ENCODE peak calls at places on chromosomes 3 and 15, in four cellular contexts. Z is endothelial cell of umbilical vein, J is HepG2, L is HCT116. U is an unnamed sample.

GRCh38 chr15:56677271-56677670 is 56.0 kb downstream of the ZNF280D start:
- DNase-seq in Z (no peak), J (peak), L (no peak), U (no peak)

GRCh38 chr3:49131576-49131975 is 1.3 kb downstream of the LAMB2 start:
- DNase-seq in Z (no peak), J (no peak), L (no peak), U (no peak)

GRCh38 chr3:194475978-194476377 is 10.8 kb downstream of the ATP13A3 start:
- DNase-seq in Z (peak), J (no peak), L (no peak), U (peak)

GRCh38 chr3:87563712-87564111 is 287.3 kb upstream of the POU1F1 start:
- DNase-seq in Z (no peak), J (no peak), L (no peak), U (no peak)

GRCh38 chr3:141240290-141241247 is 8.9 kb downstream of the PXYLP1 start:
- DNase-seq in Z (no peak), J (no peak), L (no peak), U (no peak)

GRCh38 chr3:42224658-42225421 is 41.1 kb downstream of the CCK start:
- DNase-seq in Z (no peak), J (no peak), L (no peak), U (no peak)

GRCh38 chr3:138395865-138396751 is 38.3 kb upstream of the ESYT3 start:
- DNase-seq in Z (no peak), J (no peak), L (no peak), U (no peak)

GRCh38 chr3:190116551-190117067 is 4.1 kb downstream of the P3H2 start:
- DNase-seq in Z (no peak), J (no peak), L (no peak), U (no peak)

GRCh38 chr3:133970916-133971315 is 58.8 kb downstream of the SLCO2A1 start:
- DNase-seq in Z (no peak), J (no peak), L (no peak), U (no peak)

GRCh38 chr15:54273928-54274327 is 295.7 kb downstream of the UNC13C start:
- DNase-seq in Z (no peak), J (no peak), L (no peak), U (no peak)

GRCh38 chr3:175777495-175777894 is 918.4 kb downstream of the NAALADL2 start:
- DNase-seq in Z (peak), J (peak), L (no peak), U (peak)

GRCh38 chr3:149585401-149585726 is 72.5 kb downstream of the WWTR1 start:
- DNase-seq in Z (no peak), J (no peak), L (no peak), U (no peak)

GRCh38 chr3:197226179-197226578 is 72.2 kb downstream of the DLG1 start:
- DNase-seq in Z (no peak), J (no peak), L (no peak), U (no peak)

GRCh38 chr3:59734061-59734460 is 684.2 kb upstream of the CFAP20DC start:
- DNase-seq in Z (no peak), J (no peak), L (no peak), U (no peak)

GRCh38 chr15:101063891-101064794 is 145.0 kb downstream of the LRRK1 start:
- DNase-seq in Z (no peak), J (peak), L (no peak), U (peak)

GRCh38 chr3:58032186-58032585 is 24.0 kb downstream of the FLNB start:
- DNase-seq in Z (no peak), J (no peak), L (no peak), U (no peak)

GRCh38 chr3:30626443-30627181 is 20.2 kb downstream of the TGFBR2 start:
- DNase-seq in Z (no peak), J (no peak), L (peak), U (peak)

GRCh38 chr3:89565098-89565497 is 457.7 kb downstream of the EPHA3 start:
- DNase-seq in Z (no peak), J (no peak), L (no peak), U (peak)

GRCh38 chr3:62873672-62874397 is 1.4 kb downstream of the CADPS start:
- DNase-seq in Z (no peak), J (no peak), L (no peak), U (peak)

GRCh38 chr15:66592505-66593218 is 26.9 kb upstream of the LCTL start:
- DNase-seq in Z (no peak), J (no peak), L (no peak), U (no peak)

GRCh38 chr3:10596746-10597448 is 91.5 kb upstream of the ATP2B2 start:
- DNase-seq in Z (no peak), J (no peak), L (no peak), U (no peak)

GRCh38 chr15:23860846-23861245 is 173.7 kb upstream of the NDN start:
- DNase-seq in Z (no peak), J (no peak), L (no peak), U (no peak)

GRCh38 chr3:129602730-129603560 is 3.5 kb downstream of the PLXND1 start:
- DNase-seq in Z (peak), J (peak), L (no peak), U (peak)

GRCh38 chr3:4772171-4772804 is 206.9 kb upstream of the BHLHE40 start:
- DNase-seq in Z (peak), J (no peak), L (no peak), U (peak)

GRCh38 chr3:125622381-125622788 is 27.1 kb upstream of the OSBPL11 start:
- DNase-seq in Z (no peak), J (no peak), L (no peak), U (no peak)

GRCh38 chr3:120113128-120114116 is 19.2 kb upstream of the GSK3B start:
- DNase-seq in Z (no peak), J (no peak), L (peak), U (peak)

GRCh38 chr15:55992769-55993110 is 672 bp downstream of the NEDD4 start:
- DNase-seq in Z (no peak), J (peak), L (no peak), U (peak)

GRCh38 chr3:124572851-124573405 is 157.3 kb upstream of the UMPS start:
- DNase-seq in Z (no peak), J (no peak), L (no peak), U (no peak)

GRCh38 chr3:71728632-71729342 is 3.6 kb upstream of the EIF4E3 start:
- DNase-seq in Z (no peak), J (no peak), L (no peak), U (no peak)

GRCh38 chr3:124415471-124415960 is 314.7 kb upstream of the UMPS start:
- DNase-seq in Z (no peak), J (no peak), L (no peak), U (no peak)

GRCh38 chr15:89836255-89837133 is 21.8 kb upstream of the ANPEP start:
- DNase-seq in Z (no peak), J (no peak), L (no peak), U (peak)
- H3K4me3 ChIP-seq in Z (no peak), J (no peak), L (no peak), U (peak)

DNA sequence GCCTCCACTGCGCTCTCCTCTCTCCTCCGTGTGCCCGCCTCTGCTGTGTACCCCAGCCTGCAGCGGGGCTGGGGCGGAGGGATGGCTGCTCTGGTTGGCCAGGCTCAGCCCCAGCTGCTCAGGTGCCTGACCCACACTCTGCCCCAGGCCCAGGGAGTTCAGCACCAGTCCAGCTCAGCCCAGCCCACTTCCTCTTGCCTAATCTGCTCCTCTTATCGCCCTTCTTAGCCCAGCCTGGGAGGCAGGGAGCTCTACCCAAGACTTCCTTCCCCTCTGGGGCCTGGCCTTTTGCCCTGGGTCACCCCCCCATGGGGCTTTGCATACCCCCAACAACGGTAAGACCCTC is 1.1 kb upstream of the PLCB2 start:
- DNase-seq in Z (no peak), J (no peak), L (no peak), U (no peak)
- H3K27ac ChIP-seq in Z (no peak), J (no peak), L (no peak), U (no peak)

GRCh38 chr3:147395975-147396708 is 10.2 kb downstream of the ZIC4 start:
- DNase-seq in Z (no peak), J (no peak), L (no peak), U (no peak)
- TF ChIP-seq EZH2 in Z (peak), J (no peak), L (no peak), U (no peak)

DNA sequence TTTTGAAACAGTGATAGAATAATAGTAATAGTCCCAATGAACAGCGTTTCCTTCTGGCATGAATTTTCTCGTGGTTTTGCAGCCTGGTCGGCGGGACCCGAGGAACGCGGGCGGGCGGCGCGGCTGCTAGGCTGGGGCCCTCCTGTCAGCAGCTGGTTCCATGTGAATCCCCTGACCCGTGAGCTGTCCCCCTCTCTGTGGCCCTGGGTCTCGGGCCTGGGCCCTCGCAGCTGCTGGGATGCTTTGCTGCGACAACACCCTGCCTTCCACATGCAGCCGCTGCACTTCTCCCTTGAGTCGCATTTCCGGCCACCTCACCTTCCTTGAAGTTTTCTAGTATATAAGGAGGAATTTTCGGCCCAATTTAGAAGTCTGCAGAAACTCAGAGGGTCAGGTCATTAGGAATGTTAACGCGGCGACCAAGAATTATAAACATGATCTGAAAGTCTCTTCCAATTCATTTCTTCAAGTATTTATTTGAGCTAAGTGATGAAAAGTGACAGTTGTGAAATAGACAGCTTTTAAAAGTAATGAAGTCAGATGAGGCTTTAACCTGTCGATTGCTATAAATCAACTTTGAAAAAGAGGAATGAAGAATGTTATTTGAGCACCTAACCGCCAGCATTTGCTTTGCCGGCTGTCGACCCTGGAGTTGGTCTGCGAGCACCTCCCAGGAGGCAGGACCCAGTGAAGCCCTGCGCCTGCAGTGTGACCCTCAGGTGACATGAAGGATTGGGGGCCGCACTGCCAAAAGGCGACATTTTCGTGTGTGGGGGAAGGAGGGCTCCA is 27.7 kb downstream of the NR2F2 start:
- DNase-seq in Z (no peak), J (no peak), L (no peak), U (no peak)
- H3K4me3 ChIP-seq in Z (peak), J (no peak), L (no peak), U (peak)

GRCh38 chr3:43317461-43318316 is 31.3 kb downstream of the SNRK start:
- DNase-seq in Z (peak), J (peak), L (no peak), U (no peak)
- H3K27ac ChIP-seq in Z (peak), J (peak), L (no peak), U (peak)

GRCh38 chr3:32818431-32819085 is 761 bp downstream of the TRIM71 start:
- DNase-seq in Z (no peak), J (no peak), L (no peak), U (no peak)
- TF ChIP-seq EZH2 in Z (peak), J (no peak), L (no peak), U (peak)